ENCODE peak calls at places on chromosomes 5 and 9, in four cellular contexts. Y is H9, J is colonic mucosa, P is right lobe of liver. T is an unnamed sample. For H3K9me3, the result is how much of the 10 kb centered on the place peaks cover.

GRCh38 chr5:67268233-67269011 is 71.8 kb upstream of the CD180 start:
- DNase-seq in Y (no peak), J (peak), P (peak), T (peak)

GRCh38 chr9:24518545-24518944 is 27.2 kb downstream of the IZUMO3 start:
- DNase-seq in Y (no peak), J (no peak), P (no peak), T (no peak)

GRCh38 chr9:70954126-70954525 is 167.3 kb downstream of the TRPM3 start:
- DNase-seq in Y (no peak), J (no peak), P (no peak), T (no peak)

GRCh38 chr9:92763721-92764380 is 782 bp downstream of the BICD2 start:
- DNase-seq in Y (peak), J (no peak), P (peak), T (peak)

GRCh38 chr9:96441798-96442445 is 8.0 kb upstream of the HABP4 start:
- DNase-seq in Y (no peak), J (peak), P (no peak), T (peak)

GRCh38 chr5:14153071-14153864 is 10.1 kb downstream of the TRIO start:
- DNase-seq in Y (no peak), J (no peak), P (no peak), T (no peak)

GRCh38 chr5:128084228-128085167 is 932 bp downstream of the SLC12A2 start:
- DNase-seq in Y (peak), J (peak), P (peak), T (peak)

GRCh38 chr5:113776832-113777525 is 263.5 kb downstream of the YTHDC2 start:
- DNase-seq in Y (no peak), J (no peak), P (no peak), T (no peak)

GRCh38 chr5:157327771-157328170 is 61.8 kb downstream of the CYFIP2 start:
- DNase-seq in Y (no peak), J (no peak), P (no peak), T (no peak)

GRCh38 chr9:111386386-111386785 is 56.4 kb upstream of the OR2K2 start:
- DNase-seq in Y (no peak), J (no peak), P (no peak), T (no peak)

GRCh38 chr5:126544087-126544740 is 50.8 kb downstream of the ALDH7A1 start:
- DNase-seq in Y (peak), J (peak), P (no peak), T (no peak)

GRCh38 chr5:156922207-156922792 is 40.7 kb downstream of the TIMD4 start:
- DNase-seq in Y (no peak), J (no peak), P (no peak), T (no peak)

GRCh38 chr5:68141494-68141893 is 74.1 kb upstream of the PIK3R1 start:
- DNase-seq in Y (no peak), J (no peak), P (no peak), T (no peak)

GRCh38 chr5:137072376-137073174 is 426.6 kb downstream of the SPOCK1 start:
- DNase-seq in Y (no peak), J (no peak), P (no peak), T (no peak)

GRCh38 chr5:177546262-177546741 is 8.1 kb downstream of the FAM193B start:
- DNase-seq in Y (no peak), J (peak), P (peak), T (peak)

GRCh38 chr5:94471496-94471895 is 146.9 kb downstream of the KIAA0825 start:
- DNase-seq in Y (no peak), J (no peak), P (no peak), T (no peak)

GRCh38 chr9:115043632-115044031 is 74.3 kb downstream of the TNC start:
- DNase-seq in Y (no peak), J (no peak), P (no peak), T (no peak)

GRCh38 chr9:112033237-112034215 is 136.9 kb downstream of the UGCG start:
- DNase-seq in Y (no peak), J (no peak), P (peak), T (no peak)

GRCh38 chr5:166710275-166710674 is 1581.2 kb upstream of the WWC1 start:
- DNase-seq in Y (no peak), J (no peak), P (no peak), T (no peak)

GRCh38 chr5:171122372-171122771 is 186.7 kb upstream of the TLX3 start:
- DNase-seq in Y (no peak), J (peak), P (peak), T (peak)

GRCh38 chr5:157267766-157268480 is 2.0 kb downstream of the CYFIP2 start:
- DNase-seq in Y (no peak), J (no peak), P (no peak), T (no peak)

GRCh38 chr5:140239939-140240700 is 62.8 kb downstream of the PFDN1 start:
- DNase-seq in Y (peak), J (peak), P (no peak), T (peak)

GRCh38 chr5:39260095-39260494 is 40.7 kb upstream of the FYB1 start:
- DNase-seq in Y (no peak), J (no peak), P (no peak), T (no peak)
- H3K9me3 ChIP-seq in Y (under half), J (under half), P (under half), T (under half)

GRCh38 chr5:10297646-10298204 is 10.0 kb downstream of the CMBL start:
- DNase-seq in Y (no peak), J (no peak), P (no peak), T (no peak)
- TF ChIP-seq CTCF in Y (no peak), J (no peak), P (no peak), T (no peak)

DNA sequence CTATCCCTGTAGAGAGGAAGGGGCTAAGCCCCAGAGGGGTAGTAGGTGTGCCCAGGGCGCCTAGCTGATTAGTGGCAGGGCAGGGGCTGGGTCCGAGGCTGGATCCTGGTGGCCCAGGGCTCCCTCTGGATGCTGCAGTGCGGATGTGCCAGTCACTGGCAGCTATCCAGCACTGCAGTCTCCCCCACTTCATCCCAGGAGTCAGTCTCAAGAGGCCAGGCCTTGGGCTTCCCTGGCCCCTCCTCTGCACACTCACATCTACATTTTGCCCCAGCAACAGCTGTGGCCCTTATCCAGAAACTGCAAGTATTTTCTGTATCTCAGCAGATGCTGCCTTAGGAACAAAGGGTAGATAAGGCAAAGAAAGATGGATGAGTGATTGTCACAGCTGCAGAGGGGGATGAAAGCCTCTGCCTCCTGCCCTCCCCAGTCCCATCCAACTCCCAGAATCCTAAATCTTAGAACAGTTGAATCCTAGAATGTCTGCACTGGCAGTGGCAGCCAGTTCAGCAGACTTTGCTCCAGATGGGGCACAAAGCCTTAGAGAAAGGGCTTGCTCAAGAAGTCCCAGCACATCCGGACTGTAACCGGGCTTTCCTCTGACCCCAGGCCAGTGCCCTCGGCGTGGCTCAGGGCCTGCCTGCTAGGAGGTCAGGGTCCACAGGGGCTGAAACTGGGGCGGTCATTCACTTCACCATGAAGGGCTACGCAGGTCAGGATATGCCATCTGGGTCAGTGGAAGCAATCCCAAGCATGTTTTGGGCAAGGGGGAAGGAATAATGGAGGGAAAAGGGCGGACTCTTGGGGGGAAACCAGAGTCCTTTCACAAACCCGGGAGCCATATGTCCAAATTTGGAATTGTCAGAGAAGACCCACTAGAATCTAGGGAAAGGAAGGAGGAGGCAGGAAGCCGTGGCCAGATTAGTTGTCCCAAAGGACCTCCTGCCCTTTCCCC is 1.5 kb downstream of the ANXA6 start:
- DNase-seq in Y (no peak), J (no peak), P (peak), T (peak)
- H3K27ac ChIP-seq in Y (no peak), J (peak), P (peak), T (peak)

DNA sequence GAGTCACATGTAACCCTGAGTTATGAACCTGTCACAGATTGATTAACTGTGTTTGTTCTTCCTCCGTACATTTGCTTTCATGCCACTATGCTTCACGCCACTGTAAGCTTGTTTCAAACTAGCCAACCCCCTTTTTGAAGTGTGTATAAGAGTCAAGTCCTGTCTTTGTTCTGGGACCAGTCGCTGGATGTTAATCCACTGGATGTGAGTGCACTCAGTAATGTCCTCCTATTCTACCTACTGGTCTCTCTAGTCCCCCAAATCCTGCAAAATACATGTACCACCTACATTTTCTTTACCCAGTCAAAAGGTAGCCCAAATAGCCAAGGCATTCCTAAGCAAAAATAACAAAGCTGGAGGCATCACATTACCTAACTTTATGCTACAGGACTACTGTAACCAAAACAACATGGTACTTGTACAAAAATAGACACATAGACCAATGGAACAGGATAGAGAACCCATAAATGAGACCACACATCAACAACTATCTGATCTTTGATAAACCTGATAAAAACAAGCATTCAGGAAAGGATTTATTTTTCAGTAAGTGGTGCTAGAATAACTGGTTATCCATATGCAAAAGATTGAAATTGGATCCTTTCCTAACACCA is 1139.1 kb upstream of the SEMA6A start:
- DNase-seq in Y (peak), J (no peak), P (no peak), T (no peak)
- H3K9me3 ChIP-seq in Y (under half), J (under half), P (under half), T (under half)

DNA sequence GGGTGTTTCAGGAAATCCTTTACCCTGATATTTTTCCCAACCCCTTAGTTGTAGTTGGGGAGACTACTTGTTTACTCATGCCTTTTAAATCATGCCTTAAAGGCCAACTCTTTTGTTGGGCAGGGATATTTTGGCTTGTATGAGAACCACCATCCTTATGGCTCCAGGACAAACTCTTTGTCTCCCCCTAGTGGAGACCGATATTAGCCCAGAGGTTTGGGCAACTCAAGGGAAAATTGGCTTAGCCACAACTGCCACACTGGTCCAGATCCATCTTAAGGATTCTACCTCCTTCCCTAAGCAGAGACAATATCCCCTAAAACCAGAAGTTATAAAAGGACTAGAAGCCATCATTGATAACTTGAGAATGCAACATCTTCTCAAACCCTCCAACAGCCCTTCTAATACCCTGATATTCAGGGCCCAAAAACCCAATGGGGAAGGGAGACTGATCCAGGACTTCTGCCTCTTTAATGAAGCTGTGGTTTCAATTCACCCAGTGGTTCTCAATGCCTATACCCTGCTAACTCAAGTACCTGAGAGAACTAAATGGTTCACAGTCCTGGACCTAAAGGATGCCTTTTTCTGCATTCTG is 100.9 kb upstream of the HCN1 start:
- DNase-seq in Y (no peak), J (no peak), P (no peak), T (no peak)
- TF ChIP-seq CTCF in Y (peak), J (no peak), P (peak), T (peak)

DNA sequence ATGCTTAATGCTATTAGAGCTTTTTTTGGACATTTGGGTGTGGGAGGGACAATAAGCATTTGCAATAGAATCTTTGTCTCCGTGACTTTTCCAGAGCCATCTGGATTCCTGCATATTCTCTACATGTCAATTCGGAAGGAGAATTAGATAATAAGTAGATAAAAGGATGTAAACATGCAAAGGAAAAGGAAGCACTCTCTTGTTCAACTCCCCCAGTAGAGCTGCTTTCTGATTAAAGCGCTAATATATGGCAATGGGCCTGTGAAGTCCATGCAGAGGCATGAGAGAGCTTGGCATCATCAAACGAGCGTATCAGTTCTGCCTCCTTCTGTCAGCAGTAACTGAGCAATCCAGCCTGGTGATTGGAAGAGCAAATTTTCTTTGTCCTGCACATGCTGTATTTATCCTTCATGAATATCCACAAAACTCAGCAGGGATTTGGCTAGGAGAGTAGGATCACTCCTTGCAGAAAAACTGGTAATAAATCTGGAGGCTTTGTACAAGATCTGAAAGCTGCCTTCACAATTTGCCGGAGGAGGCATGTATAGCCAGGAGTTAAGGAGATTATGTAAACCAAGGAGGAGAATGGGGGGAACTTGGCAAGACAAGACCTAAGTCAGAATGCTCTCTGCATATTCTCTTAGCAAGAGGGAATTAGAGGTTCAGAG is 1752.9 kb downstream of the MAT2B start:
- DNase-seq in Y (no peak), J (no peak), P (no peak), T (no peak)
- H3K27ac ChIP-seq in Y (no peak), J (no peak), P (no peak), T (no peak)

T was measured in body of pancreas.